ENCODE peak calls at places on chromosomes 6 and 20, in seven cellular contexts. Y is CD8-positive, alpha-beta T cell; H is naive thymus-derived CD4-positive, alpha-beta T cell; D is thyroid gland; Z is endodermal cell; I is cardiac muscle cell; J is aorta. M is an unnamed sample. For H3K9me3 and H3K4me1, the result is how much of the 10 kb centered on the place peaks cover.

GRCh38 chr20:49074521-49074920 is 28.4 kb downstream of the CSE1L start:
- DNase-seq in Y (no peak), H (no peak), D (no peak), Z (no peak), I (no peak), J (no peak), M (no peak)

GRCh38 chr6:156589281-156589680 is 187.9 kb upstream of the ARID1B start:
- DNase-seq in Y (no peak), H (no peak), D (no peak), Z (no peak), I (peak), J (no peak), M (no peak)

GRCh38 chr6:158565482-158566040 is 5.7 kb downstream of the TMEM181 start:
- DNase-seq in Y (no peak), H (no peak), D (no peak), Z (no peak), I (no peak), J (no peak), M (no peak)

GRCh38 chr20:50335105-50335504 is 144.5 kb downstream of the CEBPB start:
- DNase-seq in Y (no peak), H (no peak), D (peak), Z (peak), I (peak), J (peak), M (peak)

GRCh38 chr20:34570859-34571306 is 12.4 kb downstream of the MAP1LC3A start:
- DNase-seq in Y (no peak), H (no peak), D (no peak), Z (peak), I (peak), J (no peak), M (no peak)

GRCh38 chr6:133248241-133249001 is 7.3 kb downstream of the EYA4 start:
- DNase-seq in Y (no peak), H (no peak), D (no peak), Z (no peak), I (peak), J (no peak), M (peak)

GRCh38 chr6:5529733-5530132 is 268.4 kb downstream of the FARS2 start:
- DNase-seq in Y (no peak), H (no peak), D (peak), Z (no peak), I (no peak), J (no peak), M (no peak)

GRCh38 chr6:133240511-133241087 is 558 bp upstream of the EYA4 start:
- DNase-seq in Y (no peak), H (no peak), D (peak), Z (peak), I (peak), J (peak), M (peak)

GRCh38 chr6:20919677-20920385 is 385.6 kb downstream of the CDKAL1 start:
- DNase-seq in Y (no peak), H (no peak), D (no peak), Z (no peak), I (no peak), J (no peak), M (no peak)

GRCh38 chr6:109790131-109790530 is 99.0 kb downstream of the FIG4 start:
- DNase-seq in Y (no peak), H (no peak), D (no peak), Z (no peak), I (peak), J (no peak), M (no peak)

GRCh38 chr6:119495230-119495683 is 145.7 kb upstream of the MAN1A1 start:
- DNase-seq in Y (no peak), H (no peak), D (peak), Z (no peak), I (no peak), J (no peak), M (no peak)

GRCh38 chr6:37456126-37456525 is 23.1 kb downstream of the CMTR1 start:
- DNase-seq in Y (no peak), H (no peak), D (no peak), Z (no peak), I (peak), J (no peak), M (no peak)

GRCh38 chr6:108562503-108562993 is 1.8 kb downstream of the FOXO3 start:
- DNase-seq in Y (no peak), H (no peak), D (peak), Z (peak), I (peak), J (peak), M (no peak)

GRCh38 chr6:98944598-98945011 is 3.1 kb downstream of the FBXL4 start:
- DNase-seq in Y (no peak), H (no peak), D (no peak), Z (no peak), I (peak), J (no peak), M (no peak)

GRCh38 chr6:125107896-125108295 is 45.7 kb upstream of the TPD52L1 start:
- DNase-seq in Y (no peak), H (no peak), D (no peak), Z (no peak), I (no peak), J (no peak), M (no peak)

GRCh38 chr6:149456311-149457021 is 28.3 kb downstream of the ZC3H12D start:
- DNase-seq in Y (no peak), H (no peak), D (no peak), Z (no peak), I (no peak), J (peak), M (no peak)

GRCh38 chr20:6767536-6768227 is at the start of gene BMP2:
- DNase-seq in Y (no peak), H (no peak), D (peak), Z (peak), I (peak), J (peak), M (peak)

GRCh38 chr6:122476131-122476530 is 4.5 kb upstream of the SERINC1 start:
- DNase-seq in Y (no peak), H (peak), D (no peak), Z (no peak), I (peak), J (no peak), M (peak)

GRCh38 chr6:13536796-13537526 is 37.4 kb upstream of the SIRT5 start:
- DNase-seq in Y (no peak), H (no peak), D (no peak), Z (no peak), I (no peak), J (no peak), M (no peak)

GRCh38 chr6:21748343-21749063 is 155.0 kb downstream of the SOX4 start:
- DNase-seq in Y (no peak), H (no peak), D (no peak), Z (no peak), I (peak), J (no peak), M (peak)

GRCh38 chr20:44204156-44204831 is 6.3 kb downstream of the OSER1 start:
- DNase-seq in Y (no peak), H (no peak), D (no peak), Z (no peak), I (peak), J (no peak), M (no peak)

GRCh38 chr6:40620546-40620945 is 33.4 kb upstream of the LRFN2 start:
- DNase-seq in Y (no peak), H (no peak), D (no peak), Z (no peak), I (no peak), J (no peak), M (no peak)

GRCh38 chr20:12936020-12936419 is 72.8 kb upstream of the SPTLC3 start:
- DNase-seq in Y (no peak), H (no peak), D (no peak), Z (peak), I (no peak), J (no peak), M (no peak)

GRCh38 chr6:109304284-109305015 is 77.8 kb downstream of the CD164 start:
- DNase-seq in Y (no peak), H (no peak), D (no peak), Z (no peak), I (peak), J (no peak), M (no peak)

GRCh38 chr20:37349517-37350491 is 3.9 kb downstream of the SRC start:
- DNase-seq in Y (no peak), H (no peak), D (no peak), Z (no peak), I (peak), J (peak), M (no peak)

GRCh38 chr6:7542878-7543394 is 1.5 kb downstream of the DSP start:
- DNase-seq in Y (no peak), H (no peak), D (peak), Z (peak), I (peak), J (no peak), M (peak)

GRCh38 chr6:138001750-138002349 is 105.4 kb downstream of the PERP start:
- DNase-seq in Y (peak), H (peak), D (peak), Z (peak), I (peak), J (no peak), M (peak)

GRCh38 chr6:46053034-46053933 is 37.6 kb upstream of the CLIC5 start:
- DNase-seq in Y (no peak), H (no peak), D (no peak), Z (no peak), I (peak), J (no peak), M (no peak)

GRCh38 chr20:1710484-1710883 is 52.9 kb upstream of the SIRPG start:
- DNase-seq in Y (no peak), H (no peak), D (no peak), Z (no peak), I (no peak), J (no peak), M (no peak)

GRCh38 chr20:1712634-1713625 is 55.4 kb upstream of the SIRPG start:
- DNase-seq in Y (no peak), H (no peak), D (no peak), Z (no peak), I (no peak), J (no peak), M (no peak)

GRCh38 chr20:1711266-1711665 is 53.7 kb upstream of the SIRPG start:
- DNase-seq in Y (no peak), H (no peak), D (no peak), Z (no peak), I (no peak), J (no peak), M (no peak)

GRCh38 chr20:1707588-1708449 is 50.2 kb upstream of the SIRPG start:
- DNase-seq in Y (no peak), H (peak), D (no peak), Z (no peak), I (no peak), J (no peak), M (no peak)

DNA sequence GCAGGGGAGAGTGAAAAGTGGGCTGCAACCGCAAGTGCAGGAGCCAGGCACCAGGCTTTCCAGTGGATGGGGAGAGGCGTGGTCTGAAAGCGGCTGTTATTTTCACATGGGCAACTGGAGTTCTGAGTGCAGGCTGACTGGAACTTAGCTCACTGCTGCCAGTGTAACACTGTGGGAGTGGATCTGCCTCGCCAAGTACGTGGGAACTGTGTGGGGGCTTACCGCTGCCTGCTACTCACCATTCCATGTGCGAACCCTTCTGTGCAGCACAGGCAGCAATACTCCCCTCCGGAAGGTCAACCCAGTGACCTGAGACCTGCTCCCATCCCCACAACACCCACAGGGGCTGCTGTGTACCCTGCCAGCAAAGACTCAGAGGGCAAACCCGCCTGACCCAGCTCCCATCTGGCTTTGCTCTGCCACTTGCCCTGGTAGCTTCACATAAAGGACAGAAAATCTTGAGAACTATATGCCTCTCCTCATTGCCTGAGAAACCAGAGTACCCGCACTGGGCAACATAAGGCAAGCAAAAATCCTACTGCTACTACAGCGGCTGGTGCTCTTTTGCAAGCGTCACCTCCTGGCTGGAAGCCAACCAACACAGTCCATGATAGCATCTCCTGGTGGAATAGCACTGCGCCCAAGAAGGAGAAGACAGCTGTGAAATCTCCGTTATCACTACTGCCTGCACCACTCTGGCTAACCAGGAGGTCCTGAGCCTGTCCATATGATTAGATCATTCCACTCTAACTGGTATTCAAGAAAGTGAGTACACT is 54.4 kb upstream of the SIRPG start:
- DNase-seq in Y (no peak), H (no peak), D (no peak), Z (no peak), I (peak), J (no peak), M (no peak)
- H3K9me3 ChIP-seq in Y (under half), H (under half), D (under half), Z (under half), I (under half), J (under half), M (under half)

DNA sequence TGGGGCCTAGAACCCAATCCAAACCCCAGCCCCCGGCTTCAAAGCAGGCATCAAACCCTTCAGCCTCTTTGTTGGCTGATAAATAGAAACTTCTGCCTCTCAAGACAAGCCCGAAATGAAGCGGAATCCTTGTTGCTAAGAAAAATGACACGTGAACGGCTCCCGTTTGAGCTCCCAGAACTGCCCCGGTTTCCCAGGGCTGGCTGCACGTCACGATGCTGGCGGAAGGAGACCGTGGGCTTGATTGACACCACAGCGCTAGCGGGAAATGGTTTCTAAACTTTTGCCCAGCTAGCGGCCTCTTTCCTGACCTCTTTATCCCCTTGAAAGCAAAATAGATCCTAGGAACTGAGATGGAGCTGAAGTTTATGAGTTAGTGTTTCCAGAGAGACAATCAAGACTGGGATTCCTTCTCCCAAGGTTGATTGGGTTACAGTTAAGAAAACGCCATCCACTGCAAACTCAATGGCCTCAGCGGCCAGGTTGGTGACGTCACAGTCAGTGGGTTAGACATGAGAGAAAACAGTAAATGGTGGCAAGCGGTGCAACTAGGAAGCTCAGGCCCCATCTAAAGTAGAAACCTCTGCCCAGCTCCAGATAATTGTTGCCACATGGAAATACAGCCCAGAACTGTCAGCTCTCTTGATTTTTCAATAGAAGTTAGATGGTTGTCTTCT is 117.0 kb downstream of the ANKRD60 start:
- DNase-seq in Y (no peak), H (no peak), D (no peak), Z (no peak), I (no peak), J (no peak), M (no peak)
- H3K4me1 ChIP-seq in Y (under half), H (under half), D (under half), Z (under half), I (under half), J (under half), M (under half)

GRCh38 chr6:303948-304558 is 11.8 kb downstream of the DUSP22 start:
- DNase-seq in Y (no peak), H (no peak), D (no peak), Z (peak), I (no peak), J (no peak), M (no peak)
- H3K9me3 ChIP-seq in Y (under half), H (under half), D (under half), Z (under half), I (under half), J (under half), M (under half)

GRCh38 chr20:32449057-32449889 is 91.1 kb downstream of the ASXL1 start:
- DNase-seq in Y (no peak), H (no peak), D (no peak), Z (no peak), I (no peak), J (peak), M (no peak)
- H3K4me1 ChIP-seq in Y (under half), H (under half), D (under half), Z (under half), I (under half), J (under half), M (under half)

GRCh38 chr6:168555618-168556273 is 114.8 kb downstream of the SMOC2 start:
- DNase-seq in Y (no peak), H (no peak), D (no peak), Z (no peak), I (no peak), J (no peak), M (no peak)

GRCh38 chr6:168557512-168557911 is 116.5 kb downstream of the SMOC2 start:
- DNase-seq in Y (no peak), H (no peak), D (no peak), Z (no peak), I (no peak), J (no peak), M (no peak)

GRCh38 chr6:168550326-168550725 is 109.3 kb downstream of the SMOC2 start:
- DNase-seq in Y (no peak), H (no peak), D (no peak), Z (no peak), I (no peak), J (no peak), M (no peak)

GRCh38 chr6:168554898-168555617 is 114.1 kb downstream of the SMOC2 start:
- DNase-seq in Y (no peak), H (no peak), D (no peak), Z (no peak), I (no peak), J (no peak), M (no peak)

GRCh38 chr6:168554472-168554871 is 113.5 kb downstream of the SMOC2 start:
- DNase-seq in Y (no peak), H (no peak), D (no peak), Z (no peak), I (no peak), J (no peak), M (no peak)
- H3K9me3 ChIP-seq in Y (under half), H (under half), D (under half), Z (under half), I (under half), J (under half), M (under half)

GRCh38 chr6:24933266-24933665 is 2.5 kb downstream of the RIPOR2 start:
- DNase-seq in Y (no peak), H (no peak), D (no peak), Z (no peak), I (no peak), J (no peak), M (no peak)

GRCh38 chr6:24932832-24933231 is 2.9 kb downstream of the RIPOR2 start:
- DNase-seq in Y (no peak), H (no peak), D (no peak), Z (no peak), I (no peak), J (no peak), M (no peak)

GRCh38 chr6:24935753-24936152 is at the start of gene RIPOR2:
- DNase-seq in Y (peak), H (peak), D (peak), Z (peak), I (no peak), J (no peak), M (no peak)

GRCh38 chr6:24935323-24935722 is 437 bp downstream of the RIPOR2 start:
- DNase-seq in Y (no peak), H (no peak), D (no peak), Z (no peak), I (no peak), J (no peak), M (no peak)

GRCh38 chr6:24933868-24934401 is 1.8 kb downstream of the RIPOR2 start:
- DNase-seq in Y (no peak), H (peak), D (no peak), Z (peak), I (peak), J (no peak), M (peak)
- H3K4me1 ChIP-seq in Y (under half), H (under half), D (under half), Z (under half), I (under half), J (under half), M (under half)

GRCh38 chr6:169427856-169428255 is 174.2 kb upstream of the THBS2 start:
- DNase-seq in Y (no peak), H (no peak), D (no peak), Z (no peak), I (peak), J (no peak), M (no peak)
- H3K9me3 ChIP-seq in Y (under half), H (under half), D (under half), Z (under half), I (under half), J (under half), M (under half)

DNA sequence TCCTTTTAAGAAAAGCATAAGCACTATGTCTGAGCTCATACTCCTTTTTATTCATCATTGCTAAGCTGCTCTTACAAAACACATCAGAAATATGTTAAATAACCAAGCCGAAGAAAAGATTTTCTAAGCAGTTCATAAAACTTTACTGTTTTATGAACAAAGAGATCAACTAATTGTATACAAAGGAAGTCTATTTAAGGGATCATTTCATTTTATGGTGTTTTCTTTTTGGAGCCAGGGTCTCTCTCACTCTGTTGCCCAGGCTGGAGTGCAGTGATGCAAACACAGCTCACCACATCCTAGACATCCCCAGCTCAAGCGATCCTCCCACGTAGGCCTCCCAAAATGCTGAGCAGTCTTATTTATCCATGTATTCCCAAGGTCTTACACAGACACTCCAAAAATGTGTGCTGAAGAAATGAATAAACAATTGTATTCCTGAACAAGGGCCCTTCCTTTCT is 9.3 kb downstream of the NUDT3 start:
- DNase-seq in Y (no peak), H (no peak), D (no peak), Z (no peak), I (peak), J (no peak), M (peak)
- H3K4me1 ChIP-seq in Y (under half), H (under half), D (half or more), Z (under half), I (under half), J (under half), M (under half)

M was measured in HAP-1.